ENCODE peak calls at places on chromosome 11, in four cellular contexts. O is stomach, A is HCT116, M is heart left ventricle. G is an unnamed sample.

GRCh38 chr11:3835752-3836151 is 5.0 kb downstream of the RHOG start:
- DNase-seq in O (no peak), A (no peak), M (no peak), G (no peak)

GRCh38 chr11:116881153-116881552 is 43.7 kb upstream of the APOA1 start:
- DNase-seq in O (no peak), A (no peak), M (no peak), G (no peak)

GRCh38 chr11:43376594-43376993 is 17.9 kb downstream of the TTC17 start:
- DNase-seq in O (no peak), A (no peak), M (no peak), G (no peak)

GRCh38 chr11:46251954-46252353 is 25.5 kb upstream of the CREB3L1 start:
- DNase-seq in O (no peak), A (no peak), M (no peak), G (no peak)

GRCh38 chr11:22633354-22633902 is 7.8 kb upstream of the FANCF start:
- DNase-seq in O (no peak), A (no peak), M (no peak), G (no peak)

GRCh38 chr11:33211588-33211987 is 45.6 kb upstream of the HIPK3 start:
- DNase-seq in O (no peak), A (no peak), M (no peak), G (no peak)

GRCh38 chr11:2207773-2208621 is 36.4 kb upstream of the TH start:
- DNase-seq in O (peak; percentile 19), A (no peak), M (peak; percentile 3), G (no peak)

GRCh38 chr11:19055905-19056304 is 4.6 kb downstream of the MRGPRX2 start:
- DNase-seq in O (no peak), A (no peak), M (no peak), G (no peak)

GRCh38 chr11:126158054-126158791 is 53.2 kb downstream of the RPUSD4 start:
- DNase-seq in O (no peak), A (no peak), M (no peak), G (no peak)

GRCh38 chr11:17519031-17519430 is 25.2 kb downstream of the USH1C start:
- DNase-seq in O (no peak), A (no peak), M (no peak), G (peak; percentile 64)

GRCh38 chr11:126121316-126121715 is 58.6 kb upstream of the CDON start:
- DNase-seq in O (no peak), A (no peak), M (no peak), G (no peak)

GRCh38 chr11:102111787-102112653 is 1.8 kb downstream of the YAP1 start:
- DNase-seq in O (peak; percentile 72), A (peak; percentile 98), M (peak; percentile 39), G (no peak)

GRCh38 chr11:131025020-131025419 is 108.7 kb upstream of the SNX19 start:
- DNase-seq in O (no peak), A (no peak), M (no peak), G (no peak)

GRCh38 chr11:10298342-10298741 is 4.3 kb upstream of the SBF2 start:
- DNase-seq in O (no peak), A (no peak), M (no peak), G (peak; percentile 76)

GRCh38 chr11:27255447-27255828 is 107.6 kb downstream of the CCDC34 start:
- DNase-seq in O (no peak), A (no peak), M (no peak), G (no peak)

GRCh38 chr11:114738954-114739353 is 60.6 kb downstream of the NXPE2 start:
- DNase-seq in O (peak; percentile 51), A (peak; percentile 22), M (peak; percentile 12), G (peak; percentile 56)

GRCh38 chr11:93248602-93249001 is 50.8 kb upstream of the SLC36A4 start:
- DNase-seq in O (no peak), A (peak; percentile 8), M (no peak), G (no peak)

GRCh38 chr11:119810478-119811232 is 81.7 kb upstream of the NECTIN1 start:
- DNase-seq in O (no peak), A (no peak), M (no peak), G (no peak)

GRCh38 chr11:112995423-112996084 is 34.3 kb downstream of the NCAM1 start:
- DNase-seq in O (no peak), A (no peak), M (no peak), G (no peak)

GRCh38 chr11:120432056-120433018 is 79.2 kb upstream of the GRIK4 start:
- DNase-seq in O (no peak), A (peak; percentile 97), M (peak; percentile 54), G (no peak)

GRCh38 chr11:58726594-58727414 is 4.9 kb downstream of the GLYAT start:
- DNase-seq in O (no peak), A (no peak), M (no peak), G (no peak)

GRCh38 chr11:130599073-130599654 is 150.7 kb downstream of the ADAMTS15 start:
- DNase-seq in O (peak; percentile 57), A (no peak), M (peak; percentile 45), G (peak; percentile 86)

GRCh38 chr11:58900479-58901420 is 38.5 kb upstream of the GLYATL1 start:
- DNase-seq in O (peak; percentile 83), A (peak; percentile 80), M (peak; percentile 60), G (peak; percentile 9)

GRCh38 chr11:2464451-2465165 is 19.8 kb downstream of the KCNQ1 start:
- DNase-seq in O (peak; percentile 23), A (no peak), M (no peak), G (no peak)

GRCh38 chr11:68032003-68032402 is 1.5 kb downstream of the NDUFS8 start:
- DNase-seq in O (no peak), A (no peak), M (no peak), G (no peak)

GRCh38 chr11:110373061-110373702 is 56.6 kb upstream of the FDX1 start:
- DNase-seq in O (no peak), A (no peak), M (no peak), G (no peak)

GRCh38 chr11:88632163-88632562 is 294.6 kb upstream of the CTSC start:
- DNase-seq in O (no peak), A (no peak), M (no peak), G (no peak)

GRCh38 chr11:78350101-78350645 is 67.4 kb downstream of the GAB2 start:
- DNase-seq in O (no peak), A (no peak), M (peak; percentile 45), G (peak; percentile 48)

GRCh38 chr11:133134561-133135173 is 397.6 kb downstream of the OPCML start:
- DNase-seq in O (peak; percentile 76), A (no peak), M (peak; percentile 49), G (peak; percentile 64)

GRCh38 chr11:63573881-63574855 is 11.0 kb upstream of the PLAAT2 start:
- DNase-seq in O (peak; percentile 70), A (no peak), M (peak; percentile 61), G (peak; percentile 54)

GRCh38 chr11:115778928-115779650 is 274.9 kb upstream of the CADM1 start:
- DNase-seq in O (no peak), A (no peak), M (no peak), G (no peak)

GRCh38 chr11:72238492-72239295 is 5.3 kb downstream of the PHOX2A start:
- DNase-seq in O (no peak), A (no peak), M (no peak), G (no peak)
- H3K36me3 ChIP-seq in O (peaks cover 49% of the 10 kb centered on the region), A (peaks cover 6% of the 10 kb centered on the region), M (peaks cover 47% of the 10 kb centered on the region), G (peaks cover 24% of the 10 kb centered on the region)

GRCh38 chr11:13685461-13686108 is 17.1 kb downstream of the FAR1 start:
- DNase-seq in O (no peak), A (no peak), M (no peak), G (no peak)
- TF ChIP-seq CTCF in O (no peak), A (no peak), M (no peak), G (no peak)

GRCh38 chr11:121741954-121742361 is 289.2 kb upstream of the SORL1-AS1 start:
- DNase-seq in O (no peak), A (no peak), M (peak; percentile 79), G (peak; percentile 26)
- TF ChIP-seq POLR2A in O (no peak), A (no peak), M (no peak), G (no peak)

DNA sequence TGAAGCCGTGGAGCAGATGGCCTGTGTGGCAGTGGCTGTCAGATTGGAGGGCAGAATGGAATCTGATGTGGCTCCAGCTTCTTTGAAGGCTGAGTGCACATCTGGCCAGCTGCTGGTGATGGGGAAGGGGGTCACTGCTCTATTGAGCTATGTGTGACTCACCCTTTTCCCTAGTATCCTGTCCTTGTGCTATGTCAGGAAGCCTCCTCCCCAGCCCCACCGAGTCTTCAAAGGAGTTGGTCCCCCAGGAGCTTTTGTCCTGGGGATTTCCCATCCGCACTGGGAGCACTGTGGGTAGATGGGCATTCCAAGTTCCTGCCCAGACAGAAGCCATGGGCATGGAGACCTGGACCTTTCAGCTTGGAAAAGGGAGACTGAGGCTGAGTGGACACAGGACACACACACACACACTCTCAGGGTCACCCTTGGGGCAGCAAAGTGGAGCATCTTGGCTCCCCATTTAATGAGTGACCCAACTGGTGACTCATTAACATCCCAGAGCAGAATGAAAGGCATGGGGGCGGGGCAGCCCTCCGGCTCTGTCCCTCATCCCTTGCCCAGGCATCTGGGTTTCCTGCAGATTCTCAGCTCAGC is 3.3 kb downstream of the SERPINH1 start:
- DNase-seq in O (no peak), A (no peak), M (peak; percentile 66), G (no peak)
- H3K36me3 ChIP-seq in O (peaks cover 44% of the 10 kb centered on the region), A (peaks cover 16% of the 10 kb centered on the region), M (peaks cover 48% of the 10 kb centered on the region), G (peaks cover 39% of the 10 kb centered on the region)

GRCh38 chr11:79436911-79437273 is 3.9 kb downstream of the TENM4 start:
- DNase-seq in O (no peak), A (no peak), M (no peak), G (no peak)

GRCh38 chr11:79438631-79439429 is 2.0 kb downstream of the TENM4 start:
- DNase-seq in O (no peak), A (no peak), M (peak; percentile 8), G (peak; percentile 46)

GRCh38 chr11:79439430-79439892 is 1.4 kb downstream of the TENM4 start:
- DNase-seq in O (no peak), A (no peak), M (peak; percentile 8), G (peak; percentile 66)

GRCh38 chr11:79437274-79437980 is 3.4 kb downstream of the TENM4 start:
- DNase-seq in O (peak; percentile 64), A (no peak), M (peak; percentile 61), G (peak; percentile 86)

DNA sequence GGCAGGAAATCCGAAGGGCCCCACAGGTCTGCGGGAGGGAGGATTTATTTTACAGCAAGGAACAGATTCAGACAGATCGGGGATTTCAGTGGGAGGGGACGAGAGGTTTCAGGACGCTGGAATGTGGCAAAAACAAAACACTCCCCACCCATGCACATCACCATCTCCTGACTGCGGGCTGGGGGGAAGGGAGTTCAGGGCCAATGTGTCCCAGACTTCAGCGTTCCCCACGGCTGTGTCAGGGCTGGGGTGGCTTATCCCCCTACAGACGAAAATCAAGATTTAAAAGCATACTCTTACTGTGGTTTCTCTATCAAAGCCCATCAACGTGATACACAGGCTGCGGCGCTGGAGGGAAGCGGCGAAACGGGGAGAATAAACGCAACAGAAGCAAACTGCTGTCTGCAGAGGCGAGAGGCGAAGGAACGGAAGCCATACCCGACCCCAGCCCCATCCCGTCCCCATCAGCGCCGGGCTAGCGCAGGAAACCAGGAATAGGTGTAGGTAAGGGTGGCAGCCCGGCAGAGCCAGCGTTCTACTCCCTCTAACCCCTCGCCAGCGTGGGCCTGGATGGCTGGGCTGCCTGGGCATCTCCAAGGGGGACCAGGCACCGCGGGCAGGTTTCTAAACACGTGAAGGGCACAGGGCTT is 2.7 kb downstream of the TENM4 start:
- DNase-seq in O (no peak), A (no peak), M (no peak), G (peak; percentile 79)
- TF ChIP-seq CTCF in O (no peak), A (no peak), M (no peak), G (no peak)

GRCh38 chr11:44993971-44994705 is 43.5 kb upstream of the TP53I11 start:
- DNase-seq in O (no peak), A (no peak), M (no peak), G (no peak)
- TF ChIP-seq POLR2A in O (no peak), A (no peak), M (no peak), G (no peak)

GRCh38 chr11:452203-452744 is 2.2 kb downstream of the PTDSS2 start:
- DNase-seq in O (no peak), A (no peak), M (no peak), G (no peak)
- H3K36me3 ChIP-seq in O (peaks cover 35% of the 10 kb centered on the region), A (peaks cover 11% of the 10 kb centered on the region), M (peaks cover 19% of the 10 kb centered on the region), G (no peaks in the 10 kb centered on the region)